ENCODE peak calls at places on chromosomes 16 and 17, in eight cellular contexts. One of them, this sample, is unnamed.

GRCh38 chr17:82077617-82078358 is 12.2 kb upstream of the DUS1L start:
- DNase-seq in left cardiac atrium: peak; percentile 68
- DNase-seq in DMS153: no peak
- DNase-seq in RPMI7951: no peak
- DNase-seq in uterus: peak; percentile 75
- DNase-seq in neural crest cell: no peak
- DNase-seq in B cell: no peak
- DNase-seq in NCI-H1436: no peak
- DNase-seq in this sample: no peak

GRCh38 chr17:70558821-70559220 is 389.5 kb downstream of the KCNJ2 start:
- DNase-seq in neural crest cell: no peak
- DNase-seq in left cardiac atrium: no peak
- DNase-seq in B cell: no peak
- DNase-seq in DMS153: no peak
- DNase-seq in uterus: no peak
- DNase-seq in RPMI7951: no peak
- DNase-seq in NCI-H1436: no peak
- DNase-seq in this sample: no peak

GRCh38 chr16:81632392-81633146 is 146.5 kb upstream of the PLCG2 start:
- DNase-seq in RPMI7951: peak; percentile 93
- DNase-seq in neural crest cell: no peak
- DNase-seq in left cardiac atrium: no peak
- DNase-seq in DMS153: no peak
- DNase-seq in B cell: no peak
- DNase-seq in NCI-H1436: no peak
- DNase-seq in uterus: no peak
- DNase-seq in this sample: no peak

GRCh38 chr16:1980026-1980769 is 1.1 kb downstream of the NOXO1 start:
- DNase-seq in B cell: no peak
- DNase-seq in DMS153: no peak
- DNase-seq in NCI-H1436: no peak
- DNase-seq in RPMI7951: no peak
- DNase-seq in left cardiac atrium: no peak
- DNase-seq in uterus: no peak
- DNase-seq in neural crest cell: no peak
- DNase-seq in this sample: no peak

GRCh38 chr17:17412331-17412730 is 64.5 kb upstream of the MED9 start:
- DNase-seq in neural crest cell: no peak
- DNase-seq in left cardiac atrium: no peak
- DNase-seq in uterus: no peak
- DNase-seq in RPMI7951: peak; percentile 44
- DNase-seq in NCI-H1436: no peak
- DNase-seq in DMS153: no peak
- DNase-seq in B cell: no peak
- DNase-seq in this sample: peak; percentile 32

GRCh38 chr17:41645371-41646063 is 21.1 kb upstream of the KRT17 start:
- DNase-seq in RPMI7951: peak; percentile 79
- DNase-seq in DMS153: no peak
- DNase-seq in neural crest cell: no peak
- DNase-seq in left cardiac atrium: no peak
- DNase-seq in B cell: no peak
- DNase-seq in NCI-H1436: no peak
- DNase-seq in uterus: no peak
- DNase-seq in this sample: no peak

GRCh38 chr16:3961449-3961849 is 80.9 kb upstream of the CREBBP start:
- DNase-seq in DMS153: no peak
- DNase-seq in uterus: no peak
- DNase-seq in NCI-H1436: no peak
- DNase-seq in B cell: no peak
- DNase-seq in RPMI7951: peak; percentile 73
- DNase-seq in left cardiac atrium: no peak
- DNase-seq in neural crest cell: peak; percentile 30
- DNase-seq in this sample: no peak

GRCh38 chr17:14211778-14212177 is 24.9 kb downstream of the CDRT15 start:
- DNase-seq in RPMI7951: no peak
- DNase-seq in neural crest cell: no peak
- DNase-seq in left cardiac atrium: peak; percentile 31
- DNase-seq in uterus: no peak
- DNase-seq in DMS153: no peak
- DNase-seq in B cell: peak; percentile 54
- DNase-seq in NCI-H1436: no peak
- DNase-seq in this sample: no peak

GRCh38 chr17:40857535-40857934 is 9.5 kb downstream of the KRT12 start:
- DNase-seq in RPMI7951: peak; percentile 67
- DNase-seq in left cardiac atrium: no peak
- DNase-seq in DMS153: no peak
- DNase-seq in uterus: no peak
- DNase-seq in B cell: no peak
- DNase-seq in neural crest cell: no peak
- DNase-seq in NCI-H1436: no peak
- DNase-seq in this sample: no peak

GRCh38 chr16:88009566-88010342 is 58.5 kb downstream of the BANP start:
- DNase-seq in B cell: no peak
- DNase-seq in left cardiac atrium: no peak
- DNase-seq in uterus: no peak
- DNase-seq in neural crest cell: no peak
- DNase-seq in NCI-H1436: no peak
- DNase-seq in DMS153: no peak
- DNase-seq in RPMI7951: no peak
- DNase-seq in this sample: no peak

GRCh38 chr17:74728033-74728701 is 8.9 kb upstream of the RAB37 start:
- DNase-seq in RPMI7951: no peak
- DNase-seq in left cardiac atrium: no peak
- DNase-seq in B cell: no peak
- DNase-seq in uterus: no peak
- DNase-seq in NCI-H1436: no peak
- DNase-seq in DMS153: no peak
- DNase-seq in neural crest cell: no peak
- DNase-seq in this sample: no peak

GRCh38 chr16:56424791-56425438 is 430 bp downstream of the AMFR start:
- DNase-seq in neural crest cell: peak; percentile 36
- DNase-seq in left cardiac atrium: peak; percentile 56
- DNase-seq in RPMI7951: peak; percentile 20
- DNase-seq in B cell: no peak
- DNase-seq in DMS153: no peak
- DNase-seq in uterus: peak; percentile 36
- DNase-seq in NCI-H1436: peak; percentile 14
- DNase-seq in this sample: peak; percentile 6

GRCh38 chr17:6544011-6544370 is 12.4 kb downstream of the PITPNM3 start:
- DNase-seq in B cell: no peak
- DNase-seq in NCI-H1436: no peak
- DNase-seq in uterus: no peak
- DNase-seq in RPMI7951: no peak
- DNase-seq in neural crest cell: no peak
- DNase-seq in left cardiac atrium: no peak
- DNase-seq in DMS153: no peak
- DNase-seq in this sample: no peak

GRCh38 chr17:19302791-19303233 is 59.7 kb downstream of the B9D1 start:
- DNase-seq in B cell: peak; percentile 62
- DNase-seq in RPMI7951: no peak
- DNase-seq in neural crest cell: no peak
- DNase-seq in NCI-H1436: no peak
- DNase-seq in uterus: no peak
- DNase-seq in DMS153: no peak
- DNase-seq in left cardiac atrium: no peak
- DNase-seq in this sample: no peak

GRCh38 chr17:312476-313148 is 40.0 kb downstream of the RPH3AL start:
- DNase-seq in DMS153: no peak
- DNase-seq in NCI-H1436: no peak
- DNase-seq in RPMI7951: no peak
- DNase-seq in B cell: no peak
- DNase-seq in left cardiac atrium: no peak
- DNase-seq in neural crest cell: no peak
- DNase-seq in uterus: no peak
- DNase-seq in this sample: no peak

GRCh38 chr17:82172461-82173160 is 40.0 kb downstream of the CCDC57 start:
- DNase-seq in NCI-H1436: no peak
- DNase-seq in left cardiac atrium: no peak
- DNase-seq in uterus: no peak
- DNase-seq in neural crest cell: no peak
- DNase-seq in B cell: no peak
- DNase-seq in DMS153: no peak
- DNase-seq in RPMI7951: no peak
- DNase-seq in this sample: no peak

GRCh38 chr17:38706625-38707298 is 1.7 kb downstream of the MLLT6 start:
- DNase-seq in NCI-H1436: no peak
- DNase-seq in neural crest cell: no peak
- DNase-seq in DMS153: no peak
- DNase-seq in uterus: no peak
- DNase-seq in B cell: peak; percentile 30
- DNase-seq in RPMI7951: no peak
- DNase-seq in left cardiac atrium: peak; percentile 51
- DNase-seq in this sample: no peak

GRCh38 chr16:80627108-80627507 is 86.3 kb downstream of the DYNLRB2 start:
- DNase-seq in uterus: no peak
- DNase-seq in NCI-H1436: no peak
- DNase-seq in left cardiac atrium: no peak
- DNase-seq in B cell: no peak
- DNase-seq in DMS153: no peak
- DNase-seq in RPMI7951: no peak
- DNase-seq in neural crest cell: no peak
- DNase-seq in this sample: no peak

GRCh38 chr16:57092786-57093301 is 461 bp downstream of the CPNE2 start:
- DNase-seq in left cardiac atrium: peak; percentile 58
- DNase-seq in neural crest cell: peak; percentile 33
- DNase-seq in RPMI7951: peak; percentile 22
- DNase-seq in DMS153: no peak
- DNase-seq in B cell: peak; percentile 71
- DNase-seq in NCI-H1436: peak; percentile 54
- DNase-seq in uterus: no peak
- DNase-seq in this sample: peak; percentile 22

GRCh38 chr17:75645889-75646625 is 12.8 kb downstream of the SMIM5 start:
- DNase-seq in neural crest cell: no peak
- DNase-seq in left cardiac atrium: no peak
- DNase-seq in RPMI7951: no peak
- DNase-seq in uterus: peak; percentile 52
- DNase-seq in NCI-H1436: no peak
- DNase-seq in DMS153: peak; percentile 73
- DNase-seq in B cell: peak; percentile 55
- DNase-seq in this sample: peak; percentile 97

GRCh38 chr16:85103096-85104079 is 8.9 kb downstream of the CIBAR2 start:
- DNase-seq in B cell: peak; percentile 69
- DNase-seq in DMS153: no peak
- DNase-seq in neural crest cell: no peak
- DNase-seq in RPMI7951: no peak
- DNase-seq in NCI-H1436: no peak
- DNase-seq in left cardiac atrium: no peak
- DNase-seq in uterus: no peak
- DNase-seq in this sample: no peak

GRCh38 chr17:39621523-39622379 is 5.0 kb upstream of the PPP1R1B start:
- DNase-seq in DMS153: peak; percentile 70
- DNase-seq in RPMI7951: peak; percentile 79
- DNase-seq in NCI-H1436: peak; percentile 86
- DNase-seq in left cardiac atrium: peak; percentile 85
- DNase-seq in neural crest cell: peak; percentile 98
- DNase-seq in uterus: peak; percentile 83
- DNase-seq in B cell: peak; percentile 90
- DNase-seq in this sample: peak; percentile 54

GRCh38 chr17:57242148-57242547 is 14.2 kb upstream of the MSI2 start:
- DNase-seq in RPMI7951: no peak
- DNase-seq in left cardiac atrium: peak; percentile 29
- DNase-seq in B cell: no peak
- DNase-seq in neural crest cell: no peak
- DNase-seq in uterus: no peak
- DNase-seq in DMS153: peak; percentile 9
- DNase-seq in NCI-H1436: no peak
- DNase-seq in this sample: no peak

GRCh38 chr16:54370653-54371052 is 84.1 kb upstream of the IRX3 start:
- DNase-seq in left cardiac atrium: peak; percentile 83
- DNase-seq in neural crest cell: no peak
- DNase-seq in NCI-H1436: no peak
- DNase-seq in DMS153: peak; percentile 43
- DNase-seq in uterus: no peak
- DNase-seq in B cell: no peak
- DNase-seq in RPMI7951: no peak
- DNase-seq in this sample: no peak

GRCh38 chr17:19238167-19238505 is 970 bp downstream of the EPN2 start:
- DNase-seq in NCI-H1436: peak; percentile 42
- DNase-seq in RPMI7951: peak; percentile 22
- DNase-seq in B cell: peak; percentile 28
- DNase-seq in neural crest cell: no peak
- DNase-seq in DMS153: no peak
- DNase-seq in uterus: peak; percentile 51
- DNase-seq in left cardiac atrium: peak; percentile 54
- DNase-seq in this sample: no peak

GRCh38 chr17:2694381-2695242 is 17.0 kb downstream of the CLUH start:
- DNase-seq in left cardiac atrium: no peak
- DNase-seq in NCI-H1436: no peak
- DNase-seq in neural crest cell: no peak
- DNase-seq in uterus: peak; percentile 13
- DNase-seq in B cell: no peak
- DNase-seq in RPMI7951: no peak
- DNase-seq in DMS153: no peak
- DNase-seq in this sample: no peak

GRCh38 chr17:72297326-72298115 is 176.7 kb downstream of the SOX9 start:
- DNase-seq in DMS153: no peak
- DNase-seq in NCI-H1436: no peak
- DNase-seq in uterus: no peak
- DNase-seq in left cardiac atrium: peak; percentile 49
- DNase-seq in B cell: no peak
- DNase-seq in RPMI7951: peak; percentile 80
- DNase-seq in neural crest cell: no peak
- DNase-seq in this sample: peak; percentile 57

GRCh38 chr17:13671771-13672170 is 70.0 kb upstream of the HS3ST3A1 start:
- DNase-seq in left cardiac atrium: no peak
- DNase-seq in B cell: no peak
- DNase-seq in RPMI7951: peak; percentile 77
- DNase-seq in neural crest cell: no peak
- DNase-seq in uterus: no peak
- DNase-seq in DMS153: no peak
- DNase-seq in NCI-H1436: no peak
- DNase-seq in this sample: peak; percentile 92

GRCh38 chr17:145671-146541 is 8.5 kb downstream of the SCGB1C2 start:
- DNase-seq in NCI-H1436: no peak
- DNase-seq in RPMI7951: no peak
- DNase-seq in neural crest cell: no peak
- DNase-seq in uterus: peak; percentile 14
- DNase-seq in DMS153: no peak
- DNase-seq in left cardiac atrium: peak; percentile 12
- DNase-seq in B cell: no peak
- DNase-seq in this sample: no peak

GRCh38 chr17:57343717-57344116 is 87.4 kb downstream of the MSI2 start:
- DNase-seq in neural crest cell: no peak
- DNase-seq in left cardiac atrium: no peak
- DNase-seq in RPMI7951: no peak
- DNase-seq in DMS153: no peak
- DNase-seq in uterus: no peak
- DNase-seq in B cell: no peak
- DNase-seq in NCI-H1436: no peak
- DNase-seq in this sample: no peak

GRCh38 chr17:19336938-19337711 is 25.4 kb downstream of the B9D1 start:
- DNase-seq in B cell: no peak
- DNase-seq in uterus: peak; percentile 61
- DNase-seq in DMS153: no peak
- DNase-seq in neural crest cell: no peak
- DNase-seq in NCI-H1436: no peak
- DNase-seq in RPMI7951: no peak
- DNase-seq in left cardiac atrium: no peak
- DNase-seq in this sample: no peak

GRCh38 chr16:3963203-3963602 is 82.7 kb upstream of the CREBBP start:
- DNase-seq in left cardiac atrium: no peak
- DNase-seq in NCI-H1436: no peak
- DNase-seq in uterus: no peak
- DNase-seq in neural crest cell: no peak
- DNase-seq in B cell: peak; percentile 59
- DNase-seq in DMS153: peak; percentile 51
- DNase-seq in RPMI7951: no peak
- DNase-seq in this sample: no peak